ENCODE peak calls at places on chromosomes 13 and 19, in six cellular contexts. O is PC-9, M is psoas muscle, B is pancreas, V is neural progenitor cell, L is esophagus squamous epithelium. W is an unnamed sample. For H3K4me1, the result is how much of the 10 kb centered on the place peaks cover.

GRCh38 chr13:20686167-20686566 is 17.3 kb upstream of the IL17D start:
- DNase-seq in O (no peak), M (no peak), B (no peak), V (no peak), L (no peak), W (no peak)

GRCh38 chr19:12567951-12568350 is 16.7 kb upstream of the ZNF564 start:
- DNase-seq in O (no peak), M (no peak), B (no peak), V (no peak), L (no peak), W (no peak)

GRCh38 chr13:99629641-99630040 is 128.4 kb downstream of the TM9SF2 start:
- DNase-seq in O (no peak), M (no peak), B (no peak), V (no peak), L (no peak), W (no peak)

GRCh38 chr13:40057228-40057627 is 401.8 kb downstream of the COG6 start:
- DNase-seq in O (no peak), M (no peak), B (no peak), V (no peak), L (no peak), W (no peak)

GRCh38 chr13:90846956-90847355 is 500.5 kb upstream of the MIR17HG start:
- DNase-seq in O (no peak), M (no peak), B (no peak), V (no peak), L (no peak), W (no peak)

GRCh38 chr13:93776936-93777335 is 550.3 kb downstream of the GPC6 start:
- DNase-seq in O (no peak), M (no peak), B (no peak), V (no peak), L (no peak), W (no peak)

GRCh38 chr13:32796754-32797153 is 210.5 kb downstream of the PDS5B start:
- DNase-seq in O (no peak), M (no peak), B (no peak), V (no peak), L (no peak), W (no peak)

GRCh38 chr19:2815191-2815614 is 4.5 kb upstream of the ZNF554 start:
- DNase-seq in O (no peak), M (no peak), B (no peak), V (no peak), L (no peak), W (no peak)

GRCh38 chr13:105346141-105346766 is 1189.2 kb downstream of the EFNB2 start:
- DNase-seq in O (peak), M (no peak), B (no peak), V (no peak), L (no peak), W (no peak)

GRCh38 chr19:47593860-47594259 is 15.1 kb upstream of the BICRA start:
- DNase-seq in O (no peak), M (no peak), B (no peak), V (no peak), L (no peak), W (no peak)

GRCh38 chr19:58001895-58002369 is 688 bp downstream of the ZNF606 start:
- DNase-seq in O (no peak), M (no peak), B (no peak), V (no peak), L (no peak), W (no peak)

GRCh38 chr19:29804493-29804892 is 7.3 kb upstream of the CCNE1 start:
- DNase-seq in O (no peak), M (no peak), B (no peak), V (no peak), L (no peak), W (no peak)

GRCh38 chr13:19838726-19839342 is 24.6 kb downstream of the ZMYM5 start:
- DNase-seq in O (no peak), M (no peak), B (no peak), V (no peak), L (no peak), W (no peak)

GRCh38 chr19:14149509-14149994 is 13.2 kb upstream of the ASF1B start:
- DNase-seq in O (no peak), M (peak), B (no peak), V (no peak), L (no peak), W (peak)

GRCh38 chr13:24270639-24271131 is 38.7 kb upstream of the C1QTNF9 start:
- DNase-seq in O (no peak), M (peak), B (peak), V (peak), L (peak), W (peak)

GRCh38 chr13:26660761-26661160 is 99.8 kb downstream of the GPR12 start:
- DNase-seq in O (no peak), M (no peak), B (no peak), V (no peak), L (no peak), W (no peak)

GRCh38 chr13:74869846-74870245 is 612.1 kb downstream of the TBC1D4 start:
- DNase-seq in O (no peak), M (no peak), B (no peak), V (no peak), L (no peak), W (no peak)

GRCh38 chr13:44299142-44299541 is 74.5 kb upstream of the SERP2 start:
- DNase-seq in O (no peak), M (no peak), B (no peak), V (no peak), L (no peak), W (no peak)

GRCh38 chr19:32997716-32998355 is 25.8 kb downstream of the FAAP24 start:
- DNase-seq in O (no peak), M (no peak), B (no peak), V (no peak), L (no peak), W (no peak)

GRCh38 chr13:23794267-23795161 is 94.7 kb downstream of the MIPEP start:
- DNase-seq in O (peak), M (no peak), B (no peak), V (no peak), L (no peak), W (no peak)

GRCh38 chr13:99123101-99124045 is 77.3 kb upstream of the UBAC2 start:
- DNase-seq in O (no peak), M (no peak), B (no peak), V (no peak), L (no peak), W (no peak)

GRCh38 chr19:4049432-4049831 is 17.3 kb downstream of the ZBTB7A start:
- DNase-seq in O (no peak), M (peak), B (no peak), V (no peak), L (no peak), W (peak)
- H3K27ac ChIP-seq in O (no peak), M (peak), B (no peak), V (no peak), L (peak), W (peak)

GRCh38 chr13:46086985-46087384 is 17.8 kb downstream of the CPB2 start:
- DNase-seq in O (no peak), M (no peak), B (peak), V (no peak), L (no peak), W (no peak)
- H3K4me3 ChIP-seq in O (no peak), M (no peak), B (no peak), V (no peak), L (no peak), W (no peak)

GRCh38 chr13:49452725-49453457 is 8.8 kb downstream of the SETDB2 start:
- DNase-seq in O (no peak), M (no peak), B (no peak), V (no peak), L (no peak), W (no peak)

GRCh38 chr13:49455016-49455398 is 10.9 kb downstream of the SETDB2 start:
- DNase-seq in O (no peak), M (no peak), B (no peak), V (no peak), L (no peak), W (no peak)

GRCh38 chr13:49454388-49455015 is 10.4 kb downstream of the SETDB2 start:
- DNase-seq in O (no peak), M (no peak), B (no peak), V (no peak), L (no peak), W (no peak)

GRCh38 chr13:49456156-49456555 is 12.1 kb downstream of the SETDB2 start:
- DNase-seq in O (no peak), M (no peak), B (no peak), V (no peak), L (no peak), W (no peak)

DNA sequence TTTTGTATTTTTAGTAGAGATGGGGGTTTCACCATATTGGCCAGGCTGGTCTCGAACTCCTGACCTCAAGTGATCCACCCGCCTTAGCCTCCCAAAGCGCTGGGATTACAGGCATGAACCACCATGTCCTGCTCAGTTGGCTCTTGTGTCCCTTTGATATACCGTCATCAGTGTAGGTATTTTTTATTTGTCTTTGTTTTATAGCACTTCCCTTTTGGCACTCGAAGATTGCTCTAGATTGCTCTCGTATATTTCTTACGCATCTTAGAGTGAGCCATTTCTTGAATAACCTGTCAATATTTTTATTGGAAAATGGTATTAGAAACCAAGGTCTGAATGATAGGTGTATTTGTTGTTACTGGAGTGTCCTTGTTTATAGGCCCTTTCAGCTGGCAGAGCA is 9.4 kb downstream of the SETDB2 start:
- DNase-seq in O (no peak), M (no peak), B (no peak), V (no peak), L (no peak), W (no peak)
- H3K4me1 ChIP-seq in O (under half), M (under half), B (under half), V (under half), L (under half), W (under half)

DNA sequence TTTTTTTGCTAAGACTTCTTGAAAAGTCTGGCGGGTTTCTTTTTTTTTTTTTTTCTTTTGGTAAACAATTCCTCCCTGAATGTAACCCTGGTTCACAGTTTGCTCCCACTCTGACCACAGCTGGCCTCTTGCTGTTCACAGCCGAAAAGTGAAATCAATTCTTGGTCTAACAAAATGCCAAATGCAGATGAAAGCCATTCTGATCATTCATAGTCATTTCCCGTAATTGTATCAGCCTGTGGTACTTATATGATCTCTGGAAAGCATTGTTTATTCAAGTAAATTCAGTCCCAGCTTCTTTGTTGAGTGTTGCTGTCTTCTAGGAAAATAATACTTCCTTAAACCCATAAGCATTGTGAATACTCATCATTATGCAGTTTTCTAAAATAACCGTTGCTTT is 87.5 kb downstream of the MAB21L1 start:
- DNase-seq in O (no peak), M (no peak), B (no peak), V (no peak), L (no peak), W (no peak)
- H3K27ac ChIP-seq in O (no peak), M (no peak), B (no peak), V (peak), L (no peak), W (peak)

DNA sequence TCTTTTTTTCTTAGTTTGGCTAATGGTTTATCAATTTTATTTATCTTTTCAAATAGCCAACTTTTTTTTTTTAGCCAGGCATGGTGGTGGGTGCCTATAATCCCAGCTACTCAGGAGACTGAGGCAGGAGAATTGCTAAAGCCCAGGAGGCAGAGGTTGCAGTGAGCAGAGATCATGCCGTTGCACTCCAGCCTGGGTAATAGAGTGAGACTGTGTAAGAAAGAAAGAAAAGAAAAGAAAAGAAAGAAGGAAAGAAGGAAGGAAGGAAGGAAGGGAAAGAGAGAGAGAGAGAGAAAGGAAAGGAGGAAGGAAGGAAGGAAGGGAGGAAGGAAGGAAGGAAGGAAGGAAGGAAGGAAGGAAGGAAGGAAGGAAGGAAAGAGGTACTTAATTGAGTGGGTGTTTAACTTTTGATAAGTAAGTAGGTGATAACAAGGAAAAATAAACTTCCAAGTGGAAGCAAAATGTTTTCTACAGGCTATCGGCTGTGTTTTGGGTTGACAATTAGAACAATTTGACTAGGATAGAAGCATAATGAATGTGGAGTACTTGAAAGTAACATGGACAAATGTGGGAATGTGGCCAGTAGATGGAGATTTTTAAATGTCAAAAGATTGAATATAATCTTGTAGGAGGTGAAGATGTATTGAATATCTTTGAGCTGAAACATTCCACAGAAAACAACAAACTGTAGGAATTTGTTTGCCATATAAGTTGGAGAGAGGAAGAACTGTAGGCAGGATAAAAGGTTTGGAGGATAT is 62.8 kb upstream of the MYO16 start:
- DNase-seq in O (no peak), M (no peak), B (no peak), V (no peak), L (no peak), W (no peak)
- H3K4me3 ChIP-seq in O (no peak), M (no peak), B (no peak), V (no peak), L (no peak), W (no peak)

DNA sequence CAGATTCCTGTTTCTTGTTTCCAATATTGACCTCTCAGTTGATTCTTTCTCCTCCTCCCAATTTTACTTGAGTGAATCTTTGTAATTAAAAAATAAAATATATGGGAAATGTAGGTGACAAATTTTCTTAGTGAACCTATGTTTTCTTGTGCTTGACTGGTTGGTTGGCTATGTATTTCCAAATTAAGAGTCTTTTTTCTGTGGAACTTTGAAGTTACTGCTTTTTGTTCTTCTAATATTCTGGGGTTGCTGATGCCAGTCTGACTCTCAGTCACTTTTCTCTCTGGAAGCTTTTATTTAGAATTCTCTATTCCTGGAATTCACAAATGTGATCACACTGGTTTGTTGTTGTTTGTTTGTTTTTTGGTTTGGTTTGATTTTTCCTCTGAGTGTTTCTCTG is 9.8 kb downstream of the LSM14A start:
- DNase-seq in O (no peak), M (no peak), B (no peak), V (no peak), L (no peak), W (no peak)
- H3K4me1 ChIP-seq in O (under half), M (half or more), B (half or more), V (under half), L (under half), W (half or more)

DNA sequence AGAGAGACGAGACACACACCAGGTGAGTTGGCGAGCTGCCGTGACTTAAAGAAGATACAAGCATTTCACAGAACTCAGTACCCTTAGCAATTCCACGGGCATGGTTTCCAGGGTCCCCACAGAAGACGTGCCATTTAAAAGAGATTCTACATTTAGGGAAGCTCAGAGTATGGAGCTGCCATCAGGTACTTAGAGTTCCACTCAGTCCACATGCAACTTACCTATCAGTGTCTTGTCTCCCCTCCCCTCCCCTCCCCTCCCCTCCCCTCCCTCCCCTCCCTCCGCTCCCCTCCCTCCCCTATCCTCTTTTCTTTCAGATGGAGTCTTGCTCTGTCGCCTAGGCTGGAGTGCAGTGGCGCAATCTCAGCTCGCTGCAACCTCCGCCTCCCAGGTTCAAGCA is 12.2 kb downstream of the ZNF30 start:
- DNase-seq in O (no peak), M (no peak), B (no peak), V (no peak), L (no peak), W (no peak)
- H3K27ac ChIP-seq in O (no peak), M (no peak), B (no peak), V (no peak), L (no peak), W (no peak)

GRCh38 chr19:6754136-6754535 is 13.1 kb downstream of the SH2D3A start:
- DNase-seq in O (no peak), M (no peak), B (peak), V (no peak), L (no peak), W (no peak)
- H3K4me3 ChIP-seq in O (no peak), M (no peak), B (no peak), V (no peak), L (no peak), W (no peak)

DNA sequence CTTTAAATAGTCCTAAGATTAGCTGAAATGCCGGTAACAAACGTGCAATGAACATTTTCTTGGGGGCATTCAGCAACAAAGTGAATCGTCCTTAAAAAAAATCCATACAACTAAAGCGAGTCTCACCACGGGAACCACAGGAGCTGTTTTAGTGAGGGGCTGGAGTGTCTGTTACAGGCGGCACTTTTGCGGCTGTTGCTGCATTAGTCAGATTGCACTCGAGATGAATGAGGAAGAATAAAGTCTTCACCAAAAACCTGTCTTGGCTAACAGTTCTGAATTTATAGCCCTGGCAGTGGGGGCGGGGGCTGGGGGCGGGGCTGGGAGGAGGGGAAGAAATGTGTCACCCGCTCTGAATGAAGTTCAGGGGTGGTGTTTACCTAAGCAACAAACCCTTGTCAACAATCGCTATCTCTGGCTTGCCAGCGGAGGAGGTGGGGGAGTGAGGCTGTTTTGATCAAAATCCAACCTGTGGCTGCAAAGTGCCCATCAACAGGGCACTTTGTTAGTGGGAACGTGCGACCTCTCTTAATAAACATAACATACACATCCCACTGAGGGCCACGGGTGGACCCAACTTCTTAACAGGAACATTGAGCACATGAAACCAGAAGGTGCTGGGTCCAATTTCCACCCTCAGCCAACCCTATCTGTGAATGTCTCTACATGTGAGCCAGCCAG is 44.5 kb downstream of the RFX2 start:
- DNase-seq in O (peak), M (no peak), B (no peak), V (no peak), L (no peak), W (peak)
- H3K4me1 ChIP-seq in O (half or more), M (under half), B (under half), V (under half), L (half or more), W (half or more)

GRCh38 chr19:17302391-17303166 is 646 bp downstream of the ABHD8 start:
- DNase-seq in O (peak), M (peak), B (peak), V (peak), L (no peak), W (no peak)

GRCh38 chr19:17303167-17303939 is at the start of gene ABHD8:
- DNase-seq in O (peak), M (peak), B (peak), V (peak), L (peak), W (peak)

GRCh38 chr19:17304386-17305047 is 1.2 kb upstream of the MRPL34 start:
- DNase-seq in O (no peak), M (no peak), B (no peak), V (no peak), L (no peak), W (no peak)

GRCh38 chr19:17305211-17305516 is 508 bp upstream of the MRPL34 start:
- DNase-seq in O (no peak), M (no peak), B (no peak), V (no peak), L (no peak), W (no peak)

GRCh38 chr19:17303940-17304267 is 679 bp upstream of the ABHD8 start:
- DNase-seq in O (no peak), M (no peak), B (no peak), V (no peak), L (no peak), W (no peak)
- H3K27ac ChIP-seq in O (no peak), M (peak), B (no peak), V (no peak), L (peak), W (peak)